ENCODE peak calls at places on chromosomes 4 and X, in four cellular contexts. One of them, this sample, is unnamed.

GRCh38 chr4:174855043-174855442 is 26.0 kb upstream of the GLRA3 start:
- DNase-seq in lower lobe of right lung: no peak
- DNase-seq in IMR-90: no peak
- DNase-seq in posterior cingulate gyrus: no peak
- DNase-seq in this sample: no peak

GRCh38 chr4:107825072-107825789 is 499 bp downstream of the SGMS2 start:
- DNase-seq in lower lobe of right lung: peak
- DNase-seq in IMR-90: peak
- DNase-seq in posterior cingulate gyrus: peak
- DNase-seq in this sample: no peak

GRCh38 chrX:41720125-41720780 is 3.7 kb upstream of the GPR82 start:
- DNase-seq in posterior cingulate gyrus: no peak
- DNase-seq in lower lobe of right lung: no peak
- DNase-seq in IMR-90: peak
- DNase-seq in this sample: no peak

GRCh38 chr4:139177049-139177887 is at the start of gene ELF2:
- DNase-seq in lower lobe of right lung: peak
- DNase-seq in posterior cingulate gyrus: peak
- DNase-seq in IMR-90: peak
- DNase-seq in this sample: peak

GRCh38 chr4:88880001-88880400 is 177.0 kb downstream of the FAM13A start:
- DNase-seq in lower lobe of right lung: no peak
- DNase-seq in posterior cingulate gyrus: no peak
- DNase-seq in IMR-90: no peak
- DNase-seq in this sample: no peak

GRCh38 chrX:36963069-36963808 is 44.9 kb upstream of the FAM47C start:
- DNase-seq in posterior cingulate gyrus: no peak
- DNase-seq in lower lobe of right lung: no peak
- DNase-seq in IMR-90: no peak
- DNase-seq in this sample: no peak

GRCh38 chrX:150616179-150616862 is 47.9 kb downstream of the MTM1 start:
- DNase-seq in IMR-90: no peak
- DNase-seq in lower lobe of right lung: no peak
- DNase-seq in posterior cingulate gyrus: no peak
- DNase-seq in this sample: no peak

GRCh38 chr4:19623866-19624265 is 627.8 kb upstream of the SLIT2 start:
- DNase-seq in IMR-90: peak
- DNase-seq in posterior cingulate gyrus: no peak
- DNase-seq in lower lobe of right lung: no peak
- DNase-seq in this sample: no peak

GRCh38 chr4:24912252-24913098 is at the start of gene CCDC149:
- DNase-seq in posterior cingulate gyrus: peak
- DNase-seq in lower lobe of right lung: peak
- DNase-seq in IMR-90: peak
- DNase-seq in this sample: peak

GRCh38 chr4:152112887-152113286 is 352.1 kb upstream of the GATB start:
- DNase-seq in IMR-90: no peak
- DNase-seq in posterior cingulate gyrus: no peak
- DNase-seq in lower lobe of right lung: no peak
- DNase-seq in this sample: no peak

GRCh38 chrX:10513974-10514373 is 106.4 kb downstream of the MID1 start:
- DNase-seq in posterior cingulate gyrus: no peak
- DNase-seq in IMR-90: no peak
- DNase-seq in lower lobe of right lung: no peak
- DNase-seq in this sample: no peak

GRCh38 chr4:85084371-85085170 is 118.1 kb upstream of the WDFY3 start:
- DNase-seq in IMR-90: peak
- DNase-seq in lower lobe of right lung: no peak
- DNase-seq in posterior cingulate gyrus: no peak
- DNase-seq in this sample: no peak

GRCh38 chr4:21921526-21922180 is 26.9 kb downstream of the KCNIP4 start:
- DNase-seq in IMR-90: no peak
- DNase-seq in posterior cingulate gyrus: no peak
- DNase-seq in lower lobe of right lung: no peak
- DNase-seq in this sample: no peak

GRCh38 chr4:26589699-26590098 is 5.8 kb downstream of the TBC1D19 start:
- DNase-seq in lower lobe of right lung: no peak
- DNase-seq in posterior cingulate gyrus: no peak
- DNase-seq in IMR-90: no peak
- DNase-seq in this sample: no peak

GRCh38 chr4:7307391-7308099 is 115.2 kb downstream of the SORCS2 start:
- DNase-seq in IMR-90: no peak
- DNase-seq in lower lobe of right lung: no peak
- DNase-seq in posterior cingulate gyrus: no peak
- DNase-seq in this sample: no peak

GRCh38 chr4:152738812-152739211 is 40.7 kb downstream of the TIGD4 start:
- DNase-seq in IMR-90: peak
- DNase-seq in posterior cingulate gyrus: no peak
- DNase-seq in lower lobe of right lung: no peak
- DNase-seq in this sample: no peak

GRCh38 chr4:2370597-2371320 is 47.7 kb downstream of the ZFYVE28 start:
- DNase-seq in lower lobe of right lung: peak
- DNase-seq in IMR-90: no peak
- DNase-seq in posterior cingulate gyrus: no peak
- DNase-seq in this sample: no peak

GRCh38 chr4:38856524-38857337 is at the start of gene TLR6:
- DNase-seq in IMR-90: peak
- DNase-seq in posterior cingulate gyrus: no peak
- DNase-seq in lower lobe of right lung: no peak
- DNase-seq in this sample: no peak

GRCh38 chrX:111098874-111099273 is 2.9 kb downstream of the PAK3 start:
- DNase-seq in lower lobe of right lung: peak
- DNase-seq in posterior cingulate gyrus: peak
- DNase-seq in IMR-90: peak
- DNase-seq in this sample: no peak

GRCh38 chrX:53282313-53282712 is 929 bp upstream of the IQSEC2 start:
- DNase-seq in lower lobe of right lung: no peak
- DNase-seq in posterior cingulate gyrus: no peak
- DNase-seq in IMR-90: no peak
- DNase-seq in this sample: no peak

GRCh38 chr4:169765845-169766244 is 8.1 kb upstream of the HPF1 start:
- DNase-seq in lower lobe of right lung: no peak
- DNase-seq in posterior cingulate gyrus: no peak
- DNase-seq in IMR-90: no peak
- DNase-seq in this sample: no peak

GRCh38 chrX:120429776-120430535 is 39.1 kb downstream of the LAMP2 start:
- DNase-seq in posterior cingulate gyrus: no peak
- DNase-seq in lower lobe of right lung: no peak
- DNase-seq in IMR-90: no peak
- DNase-seq in this sample: no peak

GRCh38 chrX:46140272-46140671 is 404.9 kb downstream of the ZNF674 start:
- DNase-seq in IMR-90: no peak
- DNase-seq in posterior cingulate gyrus: no peak
- DNase-seq in lower lobe of right lung: no peak
- DNase-seq in this sample: no peak

GRCh38 chr4:139050436-139050835 is 34.9 kb downstream of the NOCT start:
- DNase-seq in IMR-90: peak
- DNase-seq in posterior cingulate gyrus: no peak
- DNase-seq in lower lobe of right lung: no peak
- DNase-seq in this sample: no peak

GRCh38 chr4:177447417-177448004 is 5.3 kb upstream of the AGA start:
- DNase-seq in IMR-90: no peak
- DNase-seq in lower lobe of right lung: no peak
- DNase-seq in posterior cingulate gyrus: no peak
- DNase-seq in this sample: no peak

GRCh38 chr4:143667461-143667860 is 33.0 kb downstream of the FREM3 start:
- DNase-seq in IMR-90: peak
- DNase-seq in lower lobe of right lung: no peak
- DNase-seq in posterior cingulate gyrus: no peak
- DNase-seq in this sample: no peak

GRCh38 chr4:138202686-138203085 is 39.5 kb downstream of the SLC7A11 start:
- DNase-seq in lower lobe of right lung: no peak
- DNase-seq in posterior cingulate gyrus: no peak
- DNase-seq in IMR-90: no peak
- DNase-seq in this sample: no peak